ENCODE peak calls at places on chromosomes 4 and X, in four cellular contexts. One of them, this sample, is unnamed.

GRCh38 chr4:21879187-21879586 is 69.4 kb downstream of the KCNIP4 start:
- DNase-seq in HCT116: no peak
- DNase-seq in stomach: no peak
- DNase-seq in transverse colon: no peak
- DNase-seq in this sample: no peak

GRCh38 chrX:10832103-10832502 is 211.7 kb upstream of the MID1 start:
- DNase-seq in HCT116: no peak
- DNase-seq in stomach: no peak
- DNase-seq in transverse colon: no peak
- DNase-seq in this sample: no peak

GRCh38 chr4:15164571-15164970 is 162.3 kb downstream of the CPEB2 start:
- DNase-seq in HCT116: no peak
- DNase-seq in stomach: no peak
- DNase-seq in transverse colon: no peak
- DNase-seq in this sample: no peak

GRCh38 chrX:102959471-102959870 is 22.4 kb downstream of the RAB40AL start:
- DNase-seq in HCT116: peak; percentile 4
- DNase-seq in stomach: no peak
- DNase-seq in transverse colon: no peak
- DNase-seq in this sample: no peak

GRCh38 chr4:2127609-2128300 is 68.6 kb downstream of the NAT8L start:
- DNase-seq in HCT116: no peak
- DNase-seq in stomach: no peak
- DNase-seq in transverse colon: no peak
- DNase-seq in this sample: no peak

GRCh38 chr4:103095080-103095479 is 4.6 kb downstream of the BDH2 start:
- DNase-seq in HCT116: no peak
- DNase-seq in stomach: no peak
- DNase-seq in transverse colon: no peak
- DNase-seq in this sample: no peak

GRCh38 chr4:1569461-1570151 is 114.5 kb downstream of the FAM53A start:
- DNase-seq in HCT116: no peak
- DNase-seq in stomach: no peak
- DNase-seq in transverse colon: no peak
- DNase-seq in this sample: no peak

GRCh38 chr4:16072168-16072567 is 11.7 kb downstream of the PROM1 start:
- DNase-seq in HCT116: no peak
- DNase-seq in stomach: no peak
- DNase-seq in transverse colon: no peak
- DNase-seq in this sample: no peak

GRCh38 chrX:48720580-48721240 is 24.2 kb downstream of the SUV39H1 start:
- DNase-seq in HCT116: no peak
- DNase-seq in stomach: no peak
- DNase-seq in transverse colon: no peak
- DNase-seq in this sample: no peak

GRCh38 chr4:108779958-108780357 is 17.1 kb upstream of the ETNPPL start:
- DNase-seq in HCT116: no peak
- DNase-seq in stomach: no peak
- DNase-seq in transverse colon: no peak
- DNase-seq in this sample: no peak

GRCh38 chr4:183411291-183411861 is 33.1 kb upstream of the CDKN2AIP start:
- DNase-seq in HCT116: no peak
- DNase-seq in stomach: no peak
- DNase-seq in transverse colon: no peak
- DNase-seq in this sample: no peak

GRCh38 chr4:32462944-32463343 is 1742.8 kb downstream of the PCDH7 start:
- DNase-seq in HCT116: peak; percentile 27
- DNase-seq in stomach: no peak
- DNase-seq in transverse colon: no peak
- DNase-seq in this sample: no peak

GRCh38 chrX:38636949-38637819 is 75.8 kb downstream of the TSPAN7 start:
- DNase-seq in HCT116: no peak
- DNase-seq in stomach: peak; percentile 34
- DNase-seq in transverse colon: no peak
- DNase-seq in this sample: no peak

GRCh38 chrX:1137531-1137930 is 74.9 kb downstream of the CRLF2 start:
- DNase-seq in HCT116: no peak
- DNase-seq in stomach: no peak
- DNase-seq in transverse colon: no peak
- DNase-seq in this sample: no peak

GRCh38 chrX:65871671-65872311 is 168.1 kb downstream of the VSIG4 start:
- DNase-seq in HCT116: peak; percentile 67
- DNase-seq in stomach: no peak
- DNase-seq in transverse colon: peak; percentile 64
- DNase-seq in this sample: no peak

GRCh38 chrX:134246282-134246681 is 9.3 kb downstream of the CCDC160 start:
- DNase-seq in HCT116: no peak
- DNase-seq in stomach: no peak
- DNase-seq in transverse colon: no peak
- DNase-seq in this sample: no peak

GRCh38 chr4:102541708-102542107 is 40.5 kb downstream of the NFKB1 start:
- DNase-seq in HCT116: no peak
- DNase-seq in stomach: no peak
- DNase-seq in transverse colon: peak; percentile 20
- DNase-seq in this sample: no peak

GRCh38 chrX:44873415-44874270 is 655 bp downstream of the KDM6A start:
- DNase-seq in HCT116: no peak
- DNase-seq in stomach: peak; percentile 58
- DNase-seq in transverse colon: peak; percentile 57
- DNase-seq in this sample: peak; percentile 31

GRCh38 chr4:1574601-1575417 is 109.3 kb downstream of the FAM53A start:
- DNase-seq in HCT116: no peak
- DNase-seq in stomach: no peak
- DNase-seq in transverse colon: peak; percentile 33
- DNase-seq in this sample: no peak

GRCh38 chr4:186161138-186161537 is 30.2 kb upstream of the CYP4V2 start:
- DNase-seq in HCT116: no peak
- DNase-seq in stomach: no peak
- DNase-seq in transverse colon: peak; percentile 47
- DNase-seq in this sample: peak; percentile 62

GRCh38 chr4:80243274-80244018 is 23.0 kb upstream of the FGF5 start:
- DNase-seq in HCT116: no peak
- DNase-seq in stomach: no peak
- DNase-seq in transverse colon: no peak
- DNase-seq in this sample: no peak

GRCh38 chr4:128521156-128521555 is 233.5 kb upstream of the PGRMC2 start:
- DNase-seq in HCT116: no peak
- DNase-seq in stomach: no peak
- DNase-seq in transverse colon: no peak
- DNase-seq in this sample: no peak

GRCh38 chr4:128519163-128519810 is 231.7 kb upstream of the PGRMC2 start:
- DNase-seq in HCT116: no peak
- DNase-seq in stomach: no peak
- DNase-seq in transverse colon: no peak
- DNase-seq in this sample: no peak

GRCh38 chr4:128525387-128525786 is 237.8 kb upstream of the PGRMC2 start:
- DNase-seq in HCT116: no peak
- DNase-seq in stomach: no peak
- DNase-seq in transverse colon: no peak
- DNase-seq in this sample: no peak

GRCh38 chr4:128524311-128524710 is 236.7 kb upstream of the PGRMC2 start:
- DNase-seq in HCT116: peak; percentile 53
- DNase-seq in stomach: peak; percentile 64
- DNase-seq in transverse colon: peak; percentile 62
- DNase-seq in this sample: no peak

GRCh38 chr4:128521634-128522253 is 234.1 kb upstream of the PGRMC2 start:
- DNase-seq in HCT116: no peak
- DNase-seq in stomach: no peak
- DNase-seq in transverse colon: no peak
- DNase-seq in this sample: no peak
- TF ChIP-seq POLR2A in HCT116: no peak
- TF ChIP-seq POLR2A in stomach: no peak
- TF ChIP-seq POLR2A in transverse colon: no peak
- TF ChIP-seq POLR2A in this sample: no peak

GRCh38 chr4:24472514-24473308 is 111.6 kb downstream of the DHX15 start:
- DNase-seq in HCT116: peak; percentile 50
- DNase-seq in stomach: peak; percentile 76
- DNase-seq in transverse colon: peak; percentile 72
- DNase-seq in this sample: peak; percentile 57
- TF ChIP-seq POLR2A in HCT116: no peak
- TF ChIP-seq POLR2A in stomach: no peak
- TF ChIP-seq POLR2A in transverse colon: peak; percentile 49
- TF ChIP-seq POLR2A in this sample: no peak

GRCh38 chrX:136768469-136769084 is 12.2 kb downstream of the ARHGEF6 start:
- DNase-seq in HCT116: peak; percentile 57
- DNase-seq in stomach: no peak
- DNase-seq in transverse colon: peak; percentile 37
- DNase-seq in this sample: no peak
- TF ChIP-seq POLR2A in HCT116: no peak
- TF ChIP-seq POLR2A in stomach: no peak
- TF ChIP-seq POLR2A in transverse colon: no peak
- TF ChIP-seq POLR2A in this sample: no peak

GRCh38 chrX:132022863-132023116 is 312 bp upstream of the STK26 start:
- DNase-seq in HCT116: no peak
- DNase-seq in stomach: no peak
- DNase-seq in transverse colon: no peak
- DNase-seq in this sample: no peak

GRCh38 chrX:132025085-132025484 is 2.0 kb downstream of the STK26 start:
- DNase-seq in HCT116: no peak
- DNase-seq in stomach: no peak
- DNase-seq in transverse colon: no peak
- DNase-seq in this sample: no peak

GRCh38 chrX:132023117-132023895 is at the start of gene STK26:
- DNase-seq in HCT116: peak; percentile 43
- DNase-seq in stomach: peak; percentile 79
- DNase-seq in transverse colon: peak; percentile 84
- DNase-seq in this sample: peak; percentile 41

GRCh38 chrX:132022115-132022862 is 813 bp upstream of the STK26 start:
- DNase-seq in HCT116: no peak
- DNase-seq in stomach: no peak
- DNase-seq in transverse colon: peak; percentile 6
- DNase-seq in this sample: no peak

DNA sequence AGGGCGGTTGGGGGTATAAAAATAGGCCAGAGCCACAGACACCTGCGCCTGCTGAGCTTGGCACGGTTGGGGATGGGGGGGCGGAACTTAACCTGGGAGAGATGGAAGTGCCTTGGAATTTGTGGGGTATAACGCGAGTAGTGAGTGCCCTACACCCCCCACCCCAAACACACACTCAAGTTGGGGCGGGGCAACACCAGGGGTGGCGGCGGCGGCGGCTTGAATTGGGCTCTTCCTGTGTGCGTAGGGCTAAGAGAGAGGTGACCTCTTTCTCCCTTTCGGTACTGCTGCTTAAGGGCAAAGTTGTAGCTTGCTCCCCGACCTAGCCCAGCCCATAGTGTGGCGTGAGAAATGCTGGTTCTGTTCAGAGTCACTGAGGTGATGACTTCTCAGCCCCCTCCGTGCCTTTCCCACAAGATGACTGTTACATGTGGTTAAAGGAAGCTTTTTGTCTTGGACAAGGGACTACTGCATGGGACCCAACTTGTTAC is 839 bp downstream of the STK26 start:
- DNase-seq in HCT116: no peak
- DNase-seq in stomach: no peak
- DNase-seq in transverse colon: no peak
- DNase-seq in this sample: no peak
- TF ChIP-seq POLR2A in HCT116: no peak
- TF ChIP-seq POLR2A in stomach: no peak
- TF ChIP-seq POLR2A in transverse colon: no peak
- TF ChIP-seq POLR2A in this sample: no peak

DNA sequence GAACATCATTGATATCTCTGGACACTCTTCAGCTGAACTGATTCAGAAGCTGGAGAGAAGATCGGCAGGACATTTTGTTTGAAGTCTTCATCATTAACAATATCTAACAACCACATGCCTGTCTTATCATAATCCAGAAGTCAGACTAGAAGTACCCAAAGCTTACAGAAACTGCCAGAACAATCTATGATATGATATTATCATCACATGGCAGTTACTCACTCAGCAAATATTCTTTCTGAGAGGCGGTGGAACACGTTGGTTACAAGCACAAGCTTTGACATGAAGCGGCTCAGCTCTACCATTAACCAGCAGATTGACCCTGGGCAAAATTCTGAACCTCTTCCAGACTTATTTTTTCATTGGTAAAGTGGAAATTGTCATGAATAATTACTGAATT is 69.4 kb upstream of the KIT start:
- DNase-seq in HCT116: no peak
- DNase-seq in stomach: no peak
- DNase-seq in transverse colon: no peak
- DNase-seq in this sample: no peak
- TF ChIP-seq POLR2A in HCT116: no peak
- TF ChIP-seq POLR2A in stomach: no peak
- TF ChIP-seq POLR2A in transverse colon: no peak
- TF ChIP-seq POLR2A in this sample: no peak

DNA sequence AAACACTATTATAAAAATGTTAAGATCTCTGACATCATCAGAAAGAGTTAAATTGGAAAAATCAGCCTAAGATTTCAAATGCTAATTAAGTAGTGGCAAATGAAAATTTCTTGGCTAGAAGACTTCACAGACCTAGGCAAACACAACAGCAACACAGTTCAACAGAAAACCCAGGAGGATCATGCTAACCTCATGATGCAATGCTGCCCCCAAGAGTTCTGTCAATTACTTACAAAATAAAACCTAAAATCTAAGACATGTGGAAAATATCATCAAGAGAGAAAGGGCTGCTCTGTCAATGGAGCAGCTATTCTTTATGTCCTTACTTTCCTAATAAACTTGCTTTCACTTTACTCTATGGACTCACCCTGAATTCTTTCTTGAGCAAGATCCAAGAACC is 21.0 kb downstream of the S100G start:
- DNase-seq in HCT116: peak; percentile 12
- DNase-seq in stomach: no peak
- DNase-seq in transverse colon: no peak
- DNase-seq in this sample: peak; percentile 19
- TF ChIP-seq POLR2A in HCT116: no peak
- TF ChIP-seq POLR2A in stomach: no peak
- TF ChIP-seq POLR2A in transverse colon: no peak
- TF ChIP-seq POLR2A in this sample: no peak

GRCh38 chr4:10079256-10079655 is 37.3 kb downstream of the WDR1 start:
- DNase-seq in HCT116: no peak
- DNase-seq in stomach: peak; percentile 24
- DNase-seq in transverse colon: no peak
- DNase-seq in this sample: no peak

GRCh38 chr4:10077101-10077491 is 39.5 kb downstream of the WDR1 start:
- DNase-seq in HCT116: no peak
- DNase-seq in stomach: peak; percentile 21
- DNase-seq in transverse colon: no peak
- DNase-seq in this sample: peak; percentile 2

GRCh38 chr4:10078481-10079233 is 37.9 kb downstream of the WDR1 start:
- DNase-seq in HCT116: no peak
- DNase-seq in stomach: peak; percentile 20
- DNase-seq in transverse colon: no peak
- DNase-seq in this sample: peak; percentile 3

GRCh38 chr4:10075953-10076391 is 40.6 kb downstream of the WDR1 start:
- DNase-seq in HCT116: no peak
- DNase-seq in stomach: peak; percentile 22
- DNase-seq in transverse colon: no peak
- DNase-seq in this sample: peak; percentile 3

GRCh38 chr4:10077492-10078335 is 38.9 kb downstream of the WDR1 start:
- DNase-seq in HCT116: no peak
- DNase-seq in stomach: peak; percentile 36
- DNase-seq in transverse colon: no peak
- DNase-seq in this sample: peak; percentile 9
- TF ChIP-seq POLR2A in HCT116: no peak
- TF ChIP-seq POLR2A in stomach: no peak
- TF ChIP-seq POLR2A in transverse colon: no peak
- TF ChIP-seq POLR2A in this sample: peak; percentile 38